ENCODE peak calls at places on chromosomes 7 and 10, in six cellular contexts. O, C, F, H, Z and U are unnamed samples.

GRCh38 chr7:52168085-52168484 is 851.5 kb upstream of the COBL start:
- DNase-seq in O (no peak), C (no peak), F (no peak), H (no peak), Z (no peak), U (no peak)

GRCh38 chr7:13832346-13832745 is 157.1 kb downstream of the ETV1 start:
- DNase-seq in O (no peak), C (no peak), F (no peak), H (no peak), Z (no peak), U (no peak)

GRCh38 chr10:22230331-22230833 is 12.6 kb upstream of the EBLN1 start:
- DNase-seq in O (no peak), C (no peak), F (no peak), H (peak; percentile 85), Z (no peak), U (no peak)

GRCh38 chr7:136333636-136334035 is 356.5 kb upstream of the MTPN start:
- DNase-seq in O (no peak), C (no peak), F (no peak), H (no peak), Z (no peak), U (no peak)

GRCh38 chr7:144820557-144820956 is 15.3 kb downstream of the TPK1 start:
- DNase-seq in O (no peak), C (no peak), F (no peak), H (no peak), Z (no peak), U (no peak)

GRCh38 chr10:103497161-103497915 is 3.8 kb downstream of the NEURL1 start:
- DNase-seq in O (no peak), C (no peak), F (no peak), H (no peak), Z (no peak), U (no peak)

GRCh38 chr7:30472771-30473392 is 5.7 kb downstream of the NOD1 start:
- DNase-seq in O (no peak), C (peak; percentile 58), F (no peak), H (peak; percentile 94), Z (no peak), U (no peak)

GRCh38 chr7:151987748-151988529 is 31.7 kb downstream of the GALNTL5 start:
- DNase-seq in O (peak; percentile 31), C (peak; percentile 66), F (no peak), H (peak; percentile 88), Z (no peak), U (no peak)

GRCh38 chr7:148402159-148402558 is 188.4 kb upstream of the C7orf33 start:
- DNase-seq in O (no peak), C (no peak), F (no peak), H (no peak), Z (no peak), U (no peak)

GRCh38 chr7:28149291-28150101 is 31.1 kb downstream of the JAZF1 start:
- DNase-seq in O (no peak), C (no peak), F (no peak), H (no peak), Z (no peak), U (no peak)

GRCh38 chr7:44272456-44272855 is 52.9 kb downstream of the CAMK2B start:
- DNase-seq in O (no peak), C (no peak), F (no peak), H (no peak), Z (no peak), U (no peak)

GRCh38 chr10:580796-581195 is 108.7 kb downstream of the DIP2C start:
- DNase-seq in O (no peak), C (no peak), F (no peak), H (peak; percentile 87), Z (no peak), U (no peak)

GRCh38 chr10:59243611-59244195 is 67.3 kb downstream of the PHYHIPL start:
- DNase-seq in O (no peak), C (no peak), F (no peak), H (no peak), Z (no peak), U (no peak)

GRCh38 chr10:102669206-102670064 is 25.2 kb downstream of the TRIM8 start:
- DNase-seq in O (peak; percentile 62), C (peak; percentile 76), F (peak; percentile 73), H (no peak), Z (no peak), U (peak; percentile 91)

GRCh38 chr10:55019461-55019860 is 218.4 kb upstream of the PCDH15 start:
- DNase-seq in O (no peak), C (no peak), F (no peak), H (no peak), Z (no peak), U (no peak)

GRCh38 chr7:33726582-33726981 is 178.8 kb upstream of the BMPER start:
- DNase-seq in O (no peak), C (no peak), F (no peak), H (peak; percentile 36), Z (no peak), U (no peak)

GRCh38 chr7:118148930-118149329 is 35.0 kb upstream of the LSM8 start:
- DNase-seq in O (no peak), C (no peak), F (no peak), H (peak; percentile 6), Z (no peak), U (no peak)

GRCh38 chr10:66910676-66911075 is 15.2 kb upstream of the LRRTM3 start:
- DNase-seq in O (no peak), C (no peak), F (no peak), H (no peak), Z (no peak), U (no peak)

GRCh38 chr10:121157998-121158397 is 306.8 kb downstream of the WDR11 start:
- DNase-seq in O (no peak), C (no peak), F (peak; percentile 39), H (peak; percentile 46), Z (no peak), U (peak; percentile 29)

GRCh38 chr10:11505636-11506035 is 105.8 kb downstream of the USP6NL start:
- DNase-seq in O (no peak), C (no peak), F (no peak), H (no peak), Z (no peak), U (no peak)

GRCh38 chr7:90952649-90952991 is 311.6 kb upstream of the FZD1 start:
- DNase-seq in O (no peak), C (no peak), F (no peak), H (no peak), Z (no peak), U (no peak)

GRCh38 chr7:106017657-106018056 is 54.6 kb downstream of the CDHR3 start:
- DNase-seq in O (no peak), C (no peak), F (no peak), H (no peak), Z (no peak), U (no peak)

GRCh38 chr7:65441010-65441409 is 67.4 kb downstream of the ZNF92 start:
- DNase-seq in O (no peak), C (no peak), F (no peak), H (peak; percentile 31), Z (no peak), U (no peak)

GRCh38 chr10:88386878-88387773 is 196.0 kb downstream of the RNLS start:
- DNase-seq in O (no peak), C (no peak), F (peak; percentile 33), H (peak; percentile 92), Z (peak; percentile 30), U (peak; percentile 16)

GRCh38 chr7:26436996-26437547 is 145.4 kb downstream of the SNX10 start:
- DNase-seq in O (no peak), C (no peak), F (no peak), H (no peak), Z (no peak), U (no peak)

GRCh38 chr10:49397036-49397999 is 1.4 kb upstream of the DRGX start:
- DNase-seq in O (no peak), C (peak; percentile 55), F (no peak), H (no peak), Z (no peak), U (no peak)

GRCh38 chr7:69342154-69342884 is 256.0 kb upstream of the AUTS2 start:
- DNase-seq in O (no peak), C (no peak), F (no peak), H (peak; percentile 62), Z (no peak), U (no peak)

GRCh38 chr7:77245015-77245755 is 45.6 kb upstream of the FGL2 start:
- DNase-seq in O (peak; percentile 28), C (no peak), F (peak; percentile 35), H (no peak), Z (no peak), U (peak; percentile 25)

GRCh38 chr10:71970869-71971268 is 6.7 kb downstream of the CHST3 start:
- DNase-seq in O (no peak), C (no peak), F (peak; percentile 60), H (no peak), Z (no peak), U (no peak)

GRCh38 chr10:132027423-132027983 is 38.2 kb upstream of the JAKMIP3 start:
- DNase-seq in O (no peak), C (no peak), F (no peak), H (peak; percentile 49), Z (no peak), U (no peak)

GRCh38 chr7:128453836-128454804 is 1.6 kb upstream of the HILPDA start:
- DNase-seq in O (peak; percentile 87), C (peak; percentile 93), F (peak; percentile 81), H (peak; percentile 99), Z (peak; percentile 94), U (peak; percentile 73)
- H3K27ac ChIP-seq in O (peak overlapping the region; percentile 88), C (peak overlapping the region; percentile 89), F (peak overlapping the region; percentile 94), H (peak overlapping the region; percentile 79), Z (peak overlapping the region; percentile 94), U (peak overlapping the region; percentile 88)

GRCh38 chr10:28983799-28984198 is 305.1 kb upstream of the LYZL1 start:
- DNase-seq in O (no peak), C (no peak), F (no peak), H (peak; percentile 54), Z (no peak), U (no peak)
- H3K27ac ChIP-seq in O (no peak overlapping the region), C (peak overlapping the region; percentile 62), F (no peak overlapping the region), H (no peak overlapping the region), Z (no peak overlapping the region), U (peak overlapping the region; percentile 51)

DNA sequence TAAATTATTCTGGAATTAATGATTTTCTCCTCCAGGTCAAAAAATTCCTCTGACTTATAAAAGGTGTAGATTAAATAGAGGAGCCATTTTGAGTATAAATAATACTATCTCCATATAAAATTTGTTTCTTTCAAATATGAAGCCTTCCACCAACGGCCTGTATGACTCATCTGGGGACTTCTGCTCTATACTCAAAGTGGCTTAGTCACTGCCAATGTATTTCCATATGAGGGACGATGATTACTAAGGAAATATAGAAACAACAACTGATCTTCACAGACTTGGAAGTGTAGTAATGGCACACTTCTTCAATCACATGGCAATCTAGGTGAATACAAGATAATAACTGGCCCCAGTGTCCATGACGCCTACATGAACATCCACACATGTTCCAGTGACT is 335.6 kb upstream of the HGF start:
- DNase-seq in O (no peak), C (no peak), F (no peak), H (peak; percentile 58), Z (no peak), U (no peak)
- H3K27ac ChIP-seq in O (peak overlapping the region; percentile 25), C (no peak overlapping the region), F (no peak overlapping the region), H (no peak overlapping the region), Z (no peak overlapping the region), U (peak overlapping the region; percentile 7)

DNA sequence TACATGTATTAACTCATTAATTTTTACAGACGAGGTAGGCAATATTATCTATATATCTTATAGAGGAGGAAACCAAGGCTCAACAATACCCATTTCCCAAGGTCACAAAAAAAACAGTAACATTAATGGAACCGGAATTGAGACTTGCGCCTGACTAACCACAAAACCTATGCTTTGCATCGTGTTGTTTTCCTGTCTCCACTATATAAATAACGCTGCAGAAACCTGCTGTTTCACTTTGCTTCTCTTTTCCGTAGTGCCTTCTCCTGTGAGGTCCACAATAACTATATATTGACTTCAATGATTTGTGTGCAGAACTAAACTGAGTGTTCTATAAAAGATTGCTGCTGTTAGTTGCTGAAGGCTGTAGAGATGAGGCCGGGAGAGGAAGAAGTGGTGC is 97.7 kb upstream of the RPA3 start:
- DNase-seq in O (no peak), C (no peak), F (no peak), H (no peak), Z (no peak), U (no peak)
- H3K27ac ChIP-seq in O (no peak overlapping the region), C (no peak overlapping the region), F (no peak overlapping the region), H (no peak overlapping the region), Z (no peak overlapping the region), U (no peak overlapping the region)